ENCODE peak calls at places on chromosome 17, in eight cellular contexts. One of them, this sample, is unnamed.

GRCh38 chr17:42586514-42587230 is 9.1 kb upstream of the PSMC3IP start:
- DNase-seq in foreskin fibroblast: no peak
- DNase-seq in small intestine: no peak
- DNase-seq in neural progenitor cell: no peak
- DNase-seq in fibroblast of lung: no peak
- DNase-seq in fibroblast of pulmonary artery: no peak
- DNase-seq in GM12865: peak
- DNase-seq in RWPE2: no peak
- DNase-seq in this sample: no peak

GRCh38 chr17:49523706-49524472 is 28.8 kb downstream of the NGFR start:
- DNase-seq in RWPE2: peak
- DNase-seq in GM12865: no peak
- DNase-seq in fibroblast of pulmonary artery: no peak
- DNase-seq in small intestine: no peak
- DNase-seq in fibroblast of lung: no peak
- DNase-seq in foreskin fibroblast: no peak
- DNase-seq in neural progenitor cell: no peak
- DNase-seq in this sample: no peak

GRCh38 chr17:17343896-17344506 is 40.8 kb downstream of the NT5M start:
- DNase-seq in RWPE2: no peak
- DNase-seq in neural progenitor cell: no peak
- DNase-seq in small intestine: no peak
- DNase-seq in fibroblast of lung: no peak
- DNase-seq in GM12865: no peak
- DNase-seq in foreskin fibroblast: no peak
- DNase-seq in fibroblast of pulmonary artery: no peak
- DNase-seq in this sample: no peak

GRCh38 chr17:69560987-69561441 is 146.5 kb downstream of the MAP2K6 start:
- DNase-seq in GM12865: no peak
- DNase-seq in RWPE2: no peak
- DNase-seq in fibroblast of lung: peak
- DNase-seq in neural progenitor cell: no peak
- DNase-seq in small intestine: no peak
- DNase-seq in fibroblast of pulmonary artery: no peak
- DNase-seq in foreskin fibroblast: peak
- DNase-seq in this sample: no peak

GRCh38 chr17:70181866-70182265 is 12.5 kb downstream of the KCNJ2 start:
- DNase-seq in foreskin fibroblast: peak
- DNase-seq in fibroblast of lung: no peak
- DNase-seq in fibroblast of pulmonary artery: no peak
- DNase-seq in GM12865: no peak
- DNase-seq in RWPE2: no peak
- DNase-seq in neural progenitor cell: no peak
- DNase-seq in small intestine: no peak
- DNase-seq in this sample: no peak

GRCh38 chr17:82049106-82049505 is 2.5 kb downstream of the RFNG start:
- DNase-seq in fibroblast of lung: no peak
- DNase-seq in GM12865: no peak
- DNase-seq in foreskin fibroblast: no peak
- DNase-seq in fibroblast of pulmonary artery: no peak
- DNase-seq in neural progenitor cell: no peak
- DNase-seq in RWPE2: no peak
- DNase-seq in small intestine: no peak
- DNase-seq in this sample: no peak

GRCh38 chr17:4492762-4493561 is 5.7 kb upstream of the SPNS2 start:
- DNase-seq in RWPE2: no peak
- DNase-seq in fibroblast of lung: peak
- DNase-seq in neural progenitor cell: peak
- DNase-seq in GM12865: peak
- DNase-seq in foreskin fibroblast: peak
- DNase-seq in fibroblast of pulmonary artery: peak
- DNase-seq in small intestine: peak
- DNase-seq in this sample: no peak

GRCh38 chr17:29010129-29010528 is 4.3 kb upstream of the SEZ6 start:
- DNase-seq in neural progenitor cell: no peak
- DNase-seq in RWPE2: no peak
- DNase-seq in fibroblast of lung: no peak
- DNase-seq in GM12865: no peak
- DNase-seq in fibroblast of pulmonary artery: no peak
- DNase-seq in foreskin fibroblast: no peak
- DNase-seq in small intestine: no peak
- DNase-seq in this sample: no peak

GRCh38 chr17:17693253-17693954 is 12.1 kb downstream of the RAI1 start:
- DNase-seq in foreskin fibroblast: peak
- DNase-seq in small intestine: peak
- DNase-seq in GM12865: no peak
- DNase-seq in neural progenitor cell: peak
- DNase-seq in fibroblast of lung: no peak
- DNase-seq in fibroblast of pulmonary artery: no peak
- DNase-seq in RWPE2: peak
- DNase-seq in this sample: no peak

GRCh38 chr17:44914698-44915271 is 515 bp downstream of the GFAP start:
- DNase-seq in foreskin fibroblast: no peak
- DNase-seq in RWPE2: no peak
- DNase-seq in fibroblast of lung: no peak
- DNase-seq in fibroblast of pulmonary artery: no peak
- DNase-seq in small intestine: no peak
- DNase-seq in GM12865: no peak
- DNase-seq in neural progenitor cell: no peak
- DNase-seq in this sample: no peak
- H3K4me3 ChIP-seq in foreskin fibroblast: no peak
- H3K4me3 ChIP-seq in RWPE2: no peak
- H3K4me3 ChIP-seq in fibroblast of lung: no peak
- H3K4me3 ChIP-seq in fibroblast of pulmonary artery: no peak
- H3K4me3 ChIP-seq in small intestine: no peak
- H3K4me3 ChIP-seq in GM12865: no peak
- H3K4me3 ChIP-seq in neural progenitor cell: no peak
- H3K4me3 ChIP-seq in this sample: no peak

GRCh38 chr17:19412510-19412909 is 1.5 kb downstream of the RNF112 start:
- DNase-seq in fibroblast of lung: no peak
- DNase-seq in foreskin fibroblast: no peak
- DNase-seq in GM12865: no peak
- DNase-seq in neural progenitor cell: no peak
- DNase-seq in RWPE2: no peak
- DNase-seq in small intestine: no peak
- DNase-seq in fibroblast of pulmonary artery: no peak
- DNase-seq in this sample: no peak

GRCh38 chr17:19410101-19410500 is 931 bp upstream of the RNF112 start:
- DNase-seq in foreskin fibroblast: no peak
- DNase-seq in fibroblast of lung: no peak
- DNase-seq in RWPE2: no peak
- DNase-seq in small intestine: no peak
- DNase-seq in neural progenitor cell: no peak
- DNase-seq in fibroblast of pulmonary artery: no peak
- DNase-seq in GM12865: no peak
- DNase-seq in this sample: no peak

GRCh38 chr17:19409509-19409908 is 1.5 kb upstream of the RNF112 start:
- DNase-seq in foreskin fibroblast: peak
- DNase-seq in fibroblast of lung: no peak
- DNase-seq in neural progenitor cell: no peak
- DNase-seq in small intestine: no peak
- DNase-seq in RWPE2: no peak
- DNase-seq in GM12865: no peak
- DNase-seq in fibroblast of pulmonary artery: no peak
- DNase-seq in this sample: peak

GRCh38 chr17:19411641-19412040 is 609 bp downstream of the RNF112 start:
- DNase-seq in foreskin fibroblast: no peak
- DNase-seq in fibroblast of pulmonary artery: no peak
- DNase-seq in neural progenitor cell: no peak
- DNase-seq in RWPE2: no peak
- DNase-seq in fibroblast of lung: no peak
- DNase-seq in small intestine: no peak
- DNase-seq in GM12865: no peak
- DNase-seq in this sample: no peak

DNA sequence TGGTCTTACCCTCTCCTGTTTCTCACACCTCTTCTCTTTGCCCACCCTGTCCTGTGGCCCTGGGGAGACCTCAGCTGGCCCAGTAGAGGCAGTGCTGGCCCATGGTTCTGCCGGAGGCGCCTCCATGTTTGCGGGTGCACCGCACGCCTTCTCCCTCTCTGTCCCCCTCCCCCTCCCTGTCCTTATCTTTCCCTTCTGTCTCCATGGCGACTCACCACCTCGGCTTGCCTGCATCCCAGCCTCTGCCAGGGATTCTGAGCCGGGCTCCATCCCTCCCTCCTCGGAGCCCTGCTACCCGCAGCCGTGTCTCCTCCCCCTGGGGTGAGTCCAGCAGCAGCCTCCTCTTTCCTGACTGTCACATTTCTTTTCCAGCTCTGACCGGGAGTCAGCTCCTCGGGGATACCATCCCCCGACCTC is at the start of gene RNF112:
- DNase-seq in foreskin fibroblast: peak
- DNase-seq in neural progenitor cell: peak
- DNase-seq in fibroblast of pulmonary artery: peak
- DNase-seq in small intestine: no peak
- DNase-seq in GM12865: no peak
- DNase-seq in RWPE2: no peak
- DNase-seq in fibroblast of lung: peak
- DNase-seq in this sample: no peak
- H3K4me3 ChIP-seq in foreskin fibroblast: peak
- H3K4me3 ChIP-seq in neural progenitor cell: no peak
- H3K4me3 ChIP-seq in fibroblast of pulmonary artery: peak
- H3K4me3 ChIP-seq in small intestine: no peak
- H3K4me3 ChIP-seq in GM12865: no peak
- H3K4me3 ChIP-seq in RWPE2: no peak
- H3K4me3 ChIP-seq in fibroblast of lung: peak
- H3K4me3 ChIP-seq in this sample: no peak

GRCh38 chr17:37708616-37709212 is 36.1 kb downstream of the HNF1B start:
- DNase-seq in fibroblast of lung: no peak
- DNase-seq in GM12865: peak
- DNase-seq in RWPE2: no peak
- DNase-seq in small intestine: peak
- DNase-seq in neural progenitor cell: no peak
- DNase-seq in foreskin fibroblast: no peak
- DNase-seq in fibroblast of pulmonary artery: no peak
- DNase-seq in this sample: no peak
- H3K4me3 ChIP-seq in fibroblast of lung: no peak
- H3K4me3 ChIP-seq in GM12865: no peak
- H3K4me3 ChIP-seq in RWPE2: no peak
- H3K4me3 ChIP-seq in small intestine: no peak
- H3K4me3 ChIP-seq in neural progenitor cell: no peak
- H3K4me3 ChIP-seq in foreskin fibroblast: no peak
- H3K4me3 ChIP-seq in fibroblast of pulmonary artery: no peak
- H3K4me3 ChIP-seq in this sample: no peak

GRCh38 chr17:80454557-80455327 is 21.7 kb downstream of the NPTX1 start:
- DNase-seq in fibroblast of pulmonary artery: peak
- DNase-seq in small intestine: peak
- DNase-seq in GM12865: peak
- DNase-seq in neural progenitor cell: peak
- DNase-seq in fibroblast of lung: peak
- DNase-seq in foreskin fibroblast: peak
- DNase-seq in RWPE2: peak
- DNase-seq in this sample: peak

GRCh38 chr17:80456465-80457235 is 19.8 kb downstream of the NPTX1 start:
- DNase-seq in neural progenitor cell: no peak
- DNase-seq in foreskin fibroblast: peak
- DNase-seq in fibroblast of pulmonary artery: peak
- DNase-seq in small intestine: no peak
- DNase-seq in GM12865: no peak
- DNase-seq in fibroblast of lung: peak
- DNase-seq in RWPE2: no peak
- DNase-seq in this sample: no peak

GRCh38 chr17:80457236-80457856 is 19.1 kb downstream of the NPTX1 start:
- DNase-seq in GM12865: peak
- DNase-seq in fibroblast of pulmonary artery: no peak
- DNase-seq in fibroblast of lung: no peak
- DNase-seq in small intestine: no peak
- DNase-seq in RWPE2: no peak
- DNase-seq in foreskin fibroblast: no peak
- DNase-seq in neural progenitor cell: no peak
- DNase-seq in this sample: no peak

GRCh38 chr17:80455328-80455710 is 21.1 kb downstream of the NPTX1 start:
- DNase-seq in foreskin fibroblast: no peak
- DNase-seq in RWPE2: no peak
- DNase-seq in fibroblast of lung: no peak
- DNase-seq in fibroblast of pulmonary artery: no peak
- DNase-seq in neural progenitor cell: peak
- DNase-seq in small intestine: no peak
- DNase-seq in GM12865: peak
- DNase-seq in this sample: peak

DNA sequence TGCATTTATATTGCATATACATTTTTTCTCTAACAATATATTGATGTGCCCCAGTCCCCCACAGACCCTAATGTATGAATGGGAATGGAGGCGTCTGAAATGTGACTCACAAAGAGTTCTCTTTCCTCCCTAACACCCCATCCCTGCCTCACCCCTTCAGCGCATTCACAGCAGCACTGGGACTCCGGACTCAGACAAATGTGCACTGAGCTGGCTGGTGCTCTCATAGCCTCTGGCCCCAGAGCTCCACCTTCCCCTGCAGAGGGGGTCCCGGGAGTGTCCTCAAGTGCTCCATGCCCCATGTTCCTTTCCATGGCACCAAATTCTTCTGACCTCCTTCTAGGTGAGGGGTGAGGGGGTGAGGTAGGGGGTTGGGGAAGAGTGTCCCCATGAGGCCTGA is 20.6 kb downstream of the NPTX1 start:
- DNase-seq in neural progenitor cell: peak
- DNase-seq in foreskin fibroblast: peak
- DNase-seq in GM12865: no peak
- DNase-seq in fibroblast of pulmonary artery: no peak
- DNase-seq in RWPE2: no peak
- DNase-seq in small intestine: no peak
- DNase-seq in fibroblast of lung: no peak
- DNase-seq in this sample: no peak
- H3K4me3 ChIP-seq in neural progenitor cell: peak
- H3K4me3 ChIP-seq in foreskin fibroblast: no peak
- H3K4me3 ChIP-seq in GM12865: no peak
- H3K4me3 ChIP-seq in fibroblast of pulmonary artery: no peak
- H3K4me3 ChIP-seq in RWPE2: no peak
- H3K4me3 ChIP-seq in small intestine: no peak
- H3K4me3 ChIP-seq in fibroblast of lung: peak
- H3K4me3 ChIP-seq in this sample: no peak

DNA sequence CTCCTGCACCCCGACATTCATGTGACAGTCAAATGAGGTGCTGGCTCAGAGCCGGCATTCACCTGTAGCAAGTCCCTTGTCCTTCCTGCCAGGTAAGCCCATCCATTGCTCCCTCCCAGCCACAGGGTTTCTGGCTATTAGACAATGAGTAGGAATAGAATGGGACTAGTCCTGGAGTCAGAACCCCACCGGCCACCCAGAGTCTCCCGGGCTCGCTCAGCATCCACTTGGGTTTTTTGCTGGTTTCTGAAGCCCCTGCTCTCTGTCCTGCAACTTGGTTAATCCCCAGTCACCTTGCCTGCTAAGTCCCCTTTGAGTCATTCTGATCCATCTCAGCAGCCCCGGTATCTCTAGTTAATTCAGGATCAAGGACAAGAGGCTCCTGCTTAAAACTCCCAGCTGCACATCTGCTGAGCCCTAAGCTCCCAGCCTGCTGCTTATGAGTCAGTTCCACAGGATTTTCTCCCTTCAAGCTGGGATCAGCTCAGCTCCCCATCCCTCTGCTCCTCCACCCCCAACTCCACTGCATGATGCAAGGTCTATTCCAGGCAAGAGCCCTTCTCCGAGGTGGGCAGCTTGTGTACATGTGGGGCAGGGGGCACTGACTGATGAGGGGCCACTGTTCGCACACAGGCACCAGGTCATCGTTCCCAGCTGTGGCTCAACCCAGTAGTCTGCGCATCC is 19.9 kb upstream of the MRPS23 start:
- DNase-seq in RWPE2: no peak
- DNase-seq in fibroblast of lung: peak
- DNase-seq in GM12865: no peak
- DNase-seq in foreskin fibroblast: peak
- DNase-seq in fibroblast of pulmonary artery: peak
- DNase-seq in neural progenitor cell: no peak
- DNase-seq in small intestine: no peak
- DNase-seq in this sample: peak
- H3K4me3 ChIP-seq in RWPE2: no peak
- H3K4me3 ChIP-seq in fibroblast of lung: no peak
- H3K4me3 ChIP-seq in GM12865: no peak
- H3K4me3 ChIP-seq in foreskin fibroblast: no peak
- H3K4me3 ChIP-seq in fibroblast of pulmonary artery: no peak
- H3K4me3 ChIP-seq in neural progenitor cell: no peak
- H3K4me3 ChIP-seq in small intestine: no peak
- H3K4me3 ChIP-seq in this sample: no peak